ENCODE peak calls at places on chromosomes 4 and X, in six cellular contexts. One of them, this sample, is unnamed.
A peak's percentile ranks its signal among the peaks of the same experiment; 100 is the strongest.

GRCh38 chr4:179695175-179695574 is 2252.9 kb upstream of the AGA start:
- DNase-seq in KBM-7: no peak
- DNase-seq in activated CD4-positive, alpha-beta T cell treated with anti-CD3 and anti-CD28 coated beads, Interleukin-2, amount 50 U/mL, for 48 hours: no peak
- DNase-seq in ascending aorta: no peak
- DNase-seq in breast epithelium: no peak
- DNase-seq in GM03348: no peak
- DNase-seq in this sample: no peak

GRCh38 chr4:48738856-48739255 is 41.2 kb downstream of the FRYL start:
- DNase-seq in activated CD4-positive, alpha-beta T cell treated with anti-CD3 and anti-CD28 coated beads, Interleukin-2, amount 50 U/mL, for 48 hours: no peak
- DNase-seq in GM03348: no peak
- DNase-seq in KBM-7: no peak
- DNase-seq in breast epithelium: no peak
- DNase-seq in ascending aorta: no peak
- DNase-seq in this sample: no peak

GRCh38 chrX:53160297-53160983 is 64.6 kb downstream of the KDM5C start:
- DNase-seq in activated CD4-positive, alpha-beta T cell treated with anti-CD3 and anti-CD28 coated beads, Interleukin-2, amount 50 U/mL, for 48 hours: no peak
- DNase-seq in GM03348: no peak
- DNase-seq in breast epithelium: no peak
- DNase-seq in KBM-7: no peak
- DNase-seq in ascending aorta: no peak
- DNase-seq in this sample: no peak

GRCh38 chrX:132389480-132389879 is 99.4 kb downstream of the MBNL3 start:
- DNase-seq in breast epithelium: no peak
- DNase-seq in GM03348: no peak
- DNase-seq in ascending aorta: no peak
- DNase-seq in KBM-7: no peak
- DNase-seq in activated CD4-positive, alpha-beta T cell treated with anti-CD3 and anti-CD28 coated beads, Interleukin-2, amount 50 U/mL, for 48 hours: no peak
- DNase-seq in this sample: no peak

GRCh38 chr4:107719211-107719926 is 665 bp downstream of the PAPSS1 start:
- DNase-seq in activated CD4-positive, alpha-beta T cell treated with anti-CD3 and anti-CD28 coated beads, Interleukin-2, amount 50 U/mL, for 48 hours: peak; percentile 56
- DNase-seq in breast epithelium: peak; percentile 51
- DNase-seq in KBM-7: peak; percentile 63
- DNase-seq in ascending aorta: no peak
- DNase-seq in GM03348: peak; percentile 25
- DNase-seq in this sample: peak; percentile 55

GRCh38 chr4:93065790-93066189 is 762.0 kb downstream of the GRID2 start:
- DNase-seq in activated CD4-positive, alpha-beta T cell treated with anti-CD3 and anti-CD28 coated beads, Interleukin-2, amount 50 U/mL, for 48 hours: no peak
- DNase-seq in KBM-7: no peak
- DNase-seq in breast epithelium: no peak
- DNase-seq in GM03348: no peak
- DNase-seq in ascending aorta: no peak
- DNase-seq in this sample: no peak

GRCh38 chr4:87679449-87680169 is 29.5 kb downstream of the DMP1 start:
- DNase-seq in KBM-7: peak; percentile 40
- DNase-seq in breast epithelium: no peak
- DNase-seq in ascending aorta: no peak
- DNase-seq in activated CD4-positive, alpha-beta T cell treated with anti-CD3 and anti-CD28 coated beads, Interleukin-2, amount 50 U/mL, for 48 hours: peak; percentile 27
- DNase-seq in GM03348: peak; percentile 77
- DNase-seq in this sample: peak; percentile 38

GRCh38 chr4:95674451-95675095 is 125.8 kb upstream of the UNC5C start:
- DNase-seq in ascending aorta: no peak
- DNase-seq in breast epithelium: no peak
- DNase-seq in KBM-7: no peak
- DNase-seq in GM03348: no peak
- DNase-seq in activated CD4-positive, alpha-beta T cell treated with anti-CD3 and anti-CD28 coated beads, Interleukin-2, amount 50 U/mL, for 48 hours: no peak
- DNase-seq in this sample: no peak

GRCh38 chr4:75643651-75644050 is 13.3 kb upstream of the CDKL2 start:
- DNase-seq in GM03348: no peak
- DNase-seq in ascending aorta: no peak
- DNase-seq in KBM-7: no peak
- DNase-seq in breast epithelium: no peak
- DNase-seq in activated CD4-positive, alpha-beta T cell treated with anti-CD3 and anti-CD28 coated beads, Interleukin-2, amount 50 U/mL, for 48 hours: no peak
- DNase-seq in this sample: no peak

GRCh38 chrX:25523574-25523973 is 507.8 kb upstream of the ARX start:
- DNase-seq in GM03348: peak; percentile 5
- DNase-seq in breast epithelium: no peak
- DNase-seq in KBM-7: peak; percentile 36
- DNase-seq in ascending aorta: no peak
- DNase-seq in activated CD4-positive, alpha-beta T cell treated with anti-CD3 and anti-CD28 coated beads, Interleukin-2, amount 50 U/mL, for 48 hours: no peak
- DNase-seq in this sample: peak; percentile 1

GRCh38 chrX:122943918-122944317 is 240.2 kb upstream of the GRIA3 start:
- DNase-seq in GM03348: no peak
- DNase-seq in KBM-7: no peak
- DNase-seq in ascending aorta: no peak
- DNase-seq in breast epithelium: no peak
- DNase-seq in activated CD4-positive, alpha-beta T cell treated with anti-CD3 and anti-CD28 coated beads, Interleukin-2, amount 50 U/mL, for 48 hours: no peak
- DNase-seq in this sample: no peak

GRCh38 chrX:9416562-9417319 is 48.1 kb upstream of the TBL1X start:
- DNase-seq in ascending aorta: peak; percentile 72
- DNase-seq in activated CD4-positive, alpha-beta T cell treated with anti-CD3 and anti-CD28 coated beads, Interleukin-2, amount 50 U/mL, for 48 hours: no peak
- DNase-seq in KBM-7: no peak
- DNase-seq in GM03348: peak; percentile 43
- DNase-seq in breast epithelium: no peak
- DNase-seq in this sample: no peak

GRCh38 chr4:180827610-180828009 is 1415.6 kb upstream of the TENM3 start:
- DNase-seq in breast epithelium: no peak
- DNase-seq in KBM-7: no peak
- DNase-seq in activated CD4-positive, alpha-beta T cell treated with anti-CD3 and anti-CD28 coated beads, Interleukin-2, amount 50 U/mL, for 48 hours: no peak
- DNase-seq in GM03348: peak; percentile 6
- DNase-seq in ascending aorta: no peak
- DNase-seq in this sample: no peak

GRCh38 chr4:151691639-151692442 is 69.0 kb downstream of the GATB start:
- DNase-seq in ascending aorta: no peak
- DNase-seq in breast epithelium: no peak
- DNase-seq in KBM-7: no peak
- DNase-seq in activated CD4-positive, alpha-beta T cell treated with anti-CD3 and anti-CD28 coated beads, Interleukin-2, amount 50 U/mL, for 48 hours: no peak
- DNase-seq in GM03348: no peak
- DNase-seq in this sample: no peak

GRCh38 chr4:42656736-42656985 is 244 bp downstream of the ATP8A1 start:
- DNase-seq in GM03348: no peak
- DNase-seq in ascending aorta: no peak
- DNase-seq in activated CD4-positive, alpha-beta T cell treated with anti-CD3 and anti-CD28 coated beads, Interleukin-2, amount 50 U/mL, for 48 hours: no peak
- DNase-seq in breast epithelium: no peak
- DNase-seq in KBM-7: no peak
- DNase-seq in this sample: no peak

This sample was measured in OCI-LY7.